ENCODE peak calls at places on chromosomes 6 and 20, in eight cellular contexts. One of them, this sample, is unnamed.

GRCh38 chr6:144411506-144412165 is 126.5 kb downstream of the UTRN start:
- DNase-seq in GM23248: peak
- DNase-seq in PC-3: peak
- DNase-seq in brain microvascular endothelial cell: no peak
- DNase-seq in nephron progenitor cell: no peak
- DNase-seq in COR-L47: no peak
- DNase-seq in NCI-H2081: no peak
- DNase-seq in hepatocyte: no peak
- DNase-seq in this sample: no peak

GRCh38 chr6:168053086-168053956 is 25.7 kb downstream of the FRMD1 start:
- DNase-seq in GM23248: no peak
- DNase-seq in COR-L47: no peak
- DNase-seq in brain microvascular endothelial cell: no peak
- DNase-seq in PC-3: no peak
- DNase-seq in nephron progenitor cell: no peak
- DNase-seq in NCI-H2081: no peak
- DNase-seq in hepatocyte: no peak
- DNase-seq in this sample: no peak

GRCh38 chr20:31972481-31973386 is 4.8 kb downstream of the XKR7 start:
- DNase-seq in hepatocyte: no peak
- DNase-seq in PC-3: no peak
- DNase-seq in NCI-H2081: no peak
- DNase-seq in nephron progenitor cell: peak
- DNase-seq in COR-L47: no peak
- DNase-seq in GM23248: peak
- DNase-seq in brain microvascular endothelial cell: peak
- DNase-seq in this sample: no peak

GRCh38 chr6:10891960-10892359 is 5.1 kb downstream of the SYCP2L start:
- DNase-seq in GM23248: no peak
- DNase-seq in brain microvascular endothelial cell: no peak
- DNase-seq in NCI-H2081: no peak
- DNase-seq in hepatocyte: no peak
- DNase-seq in PC-3: no peak
- DNase-seq in COR-L47: no peak
- DNase-seq in nephron progenitor cell: no peak
- DNase-seq in this sample: no peak

GRCh38 chr20:58160451-58161051 is 67.9 kb downstream of the ANKRD60 start:
- DNase-seq in COR-L47: no peak
- DNase-seq in PC-3: peak
- DNase-seq in nephron progenitor cell: no peak
- DNase-seq in NCI-H2081: no peak
- DNase-seq in hepatocyte: no peak
- DNase-seq in brain microvascular endothelial cell: peak
- DNase-seq in GM23248: peak
- DNase-seq in this sample: no peak

GRCh38 chr6:39765508-39766065 is 26.6 kb upstream of the DAAM2 start:
- DNase-seq in GM23248: no peak
- DNase-seq in NCI-H2081: no peak
- DNase-seq in COR-L47: no peak
- DNase-seq in nephron progenitor cell: no peak
- DNase-seq in hepatocyte: no peak
- DNase-seq in PC-3: no peak
- DNase-seq in brain microvascular endothelial cell: no peak
- DNase-seq in this sample: no peak

GRCh38 chr20:57663681-57664451 is 43.6 kb upstream of the ZBP1 start:
- DNase-seq in NCI-H2081: no peak
- DNase-seq in brain microvascular endothelial cell: no peak
- DNase-seq in nephron progenitor cell: peak
- DNase-seq in PC-3: no peak
- DNase-seq in GM23248: no peak
- DNase-seq in COR-L47: no peak
- DNase-seq in hepatocyte: no peak
- DNase-seq in this sample: no peak

GRCh38 chr20:38445402-38445801 is 10.3 kb upstream of the SNHG17 start:
- DNase-seq in brain microvascular endothelial cell: no peak
- DNase-seq in COR-L47: no peak
- DNase-seq in PC-3: no peak
- DNase-seq in NCI-H2081: no peak
- DNase-seq in nephron progenitor cell: no peak
- DNase-seq in hepatocyte: no peak
- DNase-seq in GM23248: no peak
- DNase-seq in this sample: no peak

GRCh38 chr6:155154158-155154830 is 109.5 kb upstream of the CLDN20 start:
- DNase-seq in GM23248: peak
- DNase-seq in hepatocyte: peak
- DNase-seq in PC-3: peak
- DNase-seq in NCI-H2081: peak
- DNase-seq in brain microvascular endothelial cell: peak
- DNase-seq in nephron progenitor cell: no peak
- DNase-seq in COR-L47: peak
- DNase-seq in this sample: peak

GRCh38 chr6:166764473-166765233 is 137.6 kb upstream of the RPS6KA2 start:
- DNase-seq in NCI-H2081: no peak
- DNase-seq in PC-3: no peak
- DNase-seq in COR-L47: no peak
- DNase-seq in hepatocyte: no peak
- DNase-seq in brain microvascular endothelial cell: no peak
- DNase-seq in GM23248: no peak
- DNase-seq in nephron progenitor cell: no peak
- DNase-seq in this sample: no peak

GRCh38 chr6:85669735-85670194 is 27.1 kb upstream of the SYNCRIP start:
- DNase-seq in PC-3: peak
- DNase-seq in NCI-H2081: no peak
- DNase-seq in nephron progenitor cell: no peak
- DNase-seq in hepatocyte: no peak
- DNase-seq in brain microvascular endothelial cell: peak
- DNase-seq in COR-L47: no peak
- DNase-seq in GM23248: peak
- DNase-seq in this sample: peak

GRCh38 chr6:40444307-40444706 is 142.9 kb downstream of the LRFN2 start:
- DNase-seq in PC-3: no peak
- DNase-seq in brain microvascular endothelial cell: no peak
- DNase-seq in nephron progenitor cell: no peak
- DNase-seq in NCI-H2081: no peak
- DNase-seq in hepatocyte: no peak
- DNase-seq in COR-L47: no peak
- DNase-seq in GM23248: no peak
- DNase-seq in this sample: no peak

GRCh38 chr6:139979021-139979721 is 604.7 kb upstream of the CITED2 start:
- DNase-seq in hepatocyte: no peak
- DNase-seq in COR-L47: no peak
- DNase-seq in brain microvascular endothelial cell: no peak
- DNase-seq in NCI-H2081: no peak
- DNase-seq in GM23248: no peak
- DNase-seq in PC-3: no peak
- DNase-seq in nephron progenitor cell: peak
- DNase-seq in this sample: no peak

GRCh38 chr6:169723991-169724553 is at the start of gene PHF10:
- DNase-seq in brain microvascular endothelial cell: no peak
- DNase-seq in COR-L47: no peak
- DNase-seq in PC-3: no peak
- DNase-seq in GM23248: peak
- DNase-seq in nephron progenitor cell: peak
- DNase-seq in NCI-H2081: no peak
- DNase-seq in hepatocyte: peak
- DNase-seq in this sample: no peak

GRCh38 chr6:44071670-44072451 is 55.4 kb downstream of the MRPL14 start:
- DNase-seq in GM23248: peak
- DNase-seq in PC-3: peak
- DNase-seq in COR-L47: no peak
- DNase-seq in brain microvascular endothelial cell: peak
- DNase-seq in hepatocyte: no peak
- DNase-seq in nephron progenitor cell: no peak
- DNase-seq in NCI-H2081: no peak
- DNase-seq in this sample: peak

GRCh38 chr6:113668712-113669408 is 188.3 kb upstream of the MARCKS start:
- DNase-seq in NCI-H2081: peak
- DNase-seq in PC-3: peak
- DNase-seq in COR-L47: peak
- DNase-seq in GM23248: no peak
- DNase-seq in nephron progenitor cell: no peak
- DNase-seq in brain microvascular endothelial cell: no peak
- DNase-seq in hepatocyte: no peak
- DNase-seq in this sample: no peak

GRCh38 chr20:52231230-52231746 is 39.7 kb upstream of the ZFP64 start:
- DNase-seq in nephron progenitor cell: no peak
- DNase-seq in COR-L47: no peak
- DNase-seq in GM23248: no peak
- DNase-seq in PC-3: peak
- DNase-seq in brain microvascular endothelial cell: no peak
- DNase-seq in hepatocyte: peak
- DNase-seq in NCI-H2081: no peak
- DNase-seq in this sample: no peak

GRCh38 chr6:46203388-46203787 is 32.6 kb upstream of the ENPP5 start:
- DNase-seq in COR-L47: no peak
- DNase-seq in nephron progenitor cell: no peak
- DNase-seq in hepatocyte: no peak
- DNase-seq in NCI-H2081: no peak
- DNase-seq in GM23248: peak
- DNase-seq in brain microvascular endothelial cell: no peak
- DNase-seq in PC-3: no peak
- DNase-seq in this sample: no peak

GRCh38 chr6:105429676-105430075 is 26.8 kb upstream of the PREP start:
- DNase-seq in PC-3: no peak
- DNase-seq in COR-L47: no peak
- DNase-seq in nephron progenitor cell: no peak
- DNase-seq in NCI-H2081: no peak
- DNase-seq in GM23248: peak
- DNase-seq in hepatocyte: no peak
- DNase-seq in brain microvascular endothelial cell: no peak
- DNase-seq in this sample: no peak

GRCh38 chr20:36849333-36850065 is 26.4 kb upstream of the TLDC2 start:
- DNase-seq in PC-3: no peak
- DNase-seq in NCI-H2081: no peak
- DNase-seq in GM23248: no peak
- DNase-seq in nephron progenitor cell: no peak
- DNase-seq in COR-L47: no peak
- DNase-seq in hepatocyte: no peak
- DNase-seq in brain microvascular endothelial cell: no peak
- DNase-seq in this sample: no peak

GRCh38 chr20:45701104-45701503 is 734 bp upstream of the WFDC13 start:
- DNase-seq in PC-3: no peak
- DNase-seq in nephron progenitor cell: no peak
- DNase-seq in GM23248: no peak
- DNase-seq in NCI-H2081: no peak
- DNase-seq in brain microvascular endothelial cell: no peak
- DNase-seq in COR-L47: no peak
- DNase-seq in hepatocyte: no peak
- DNase-seq in this sample: no peak

GRCh38 chr20:52015155-52015554 is 176.4 kb downstream of the ZFP64 start:
- DNase-seq in hepatocyte: no peak
- DNase-seq in PC-3: no peak
- DNase-seq in NCI-H2081: no peak
- DNase-seq in GM23248: no peak
- DNase-seq in nephron progenitor cell: no peak
- DNase-seq in COR-L47: no peak
- DNase-seq in brain microvascular endothelial cell: no peak
- DNase-seq in this sample: no peak

GRCh38 chr6:74534485-74535211 is 671.2 kb downstream of the COL12A1 start:
- DNase-seq in nephron progenitor cell: no peak
- DNase-seq in brain microvascular endothelial cell: peak
- DNase-seq in PC-3: peak
- DNase-seq in COR-L47: no peak
- DNase-seq in GM23248: peak
- DNase-seq in NCI-H2081: no peak
- DNase-seq in hepatocyte: peak
- DNase-seq in this sample: peak

GRCh38 chr6:30493643-30494250 is 4.4 kb downstream of the HLA-E start:
- DNase-seq in brain microvascular endothelial cell: no peak
- DNase-seq in PC-3: no peak
- DNase-seq in nephron progenitor cell: peak
- DNase-seq in hepatocyte: no peak
- DNase-seq in GM23248: no peak
- DNase-seq in COR-L47: no peak
- DNase-seq in NCI-H2081: no peak
- DNase-seq in this sample: no peak

GRCh38 chr6:113858067-113858604 is 991 bp downstream of the MARCKS start:
- DNase-seq in COR-L47: peak
- DNase-seq in NCI-H2081: peak
- DNase-seq in brain microvascular endothelial cell: peak
- DNase-seq in PC-3: peak
- DNase-seq in GM23248: peak
- DNase-seq in hepatocyte: peak
- DNase-seq in nephron progenitor cell: peak
- DNase-seq in this sample: peak

GRCh38 chr20:48808382-48809034 is 19.3 kb downstream of the PREX1 start:
- DNase-seq in hepatocyte: no peak
- DNase-seq in nephron progenitor cell: no peak
- DNase-seq in PC-3: peak
- DNase-seq in COR-L47: no peak
- DNase-seq in NCI-H2081: no peak
- DNase-seq in brain microvascular endothelial cell: no peak
- DNase-seq in GM23248: no peak
- DNase-seq in this sample: no peak

GRCh38 chr6:145015739-145016558 is 719.4 kb downstream of the EPM2A start:
- DNase-seq in nephron progenitor cell: no peak
- DNase-seq in COR-L47: no peak
- DNase-seq in hepatocyte: peak
- DNase-seq in brain microvascular endothelial cell: peak
- DNase-seq in NCI-H2081: no peak
- DNase-seq in GM23248: peak
- DNase-seq in PC-3: peak
- DNase-seq in this sample: peak

GRCh38 chr6:3388786-3389185 is 68.1 kb downstream of the SLC22A23 start:
- DNase-seq in PC-3: no peak
- DNase-seq in nephron progenitor cell: no peak
- DNase-seq in NCI-H2081: no peak
- DNase-seq in GM23248: no peak
- DNase-seq in hepatocyte: no peak
- DNase-seq in brain microvascular endothelial cell: no peak
- DNase-seq in COR-L47: no peak
- DNase-seq in this sample: no peak

GRCh38 chr6:106002005-106002404 is 84.1 kb upstream of the PRDM1 start:
- DNase-seq in PC-3: no peak
- DNase-seq in hepatocyte: no peak
- DNase-seq in brain microvascular endothelial cell: no peak
- DNase-seq in COR-L47: no peak
- DNase-seq in nephron progenitor cell: no peak
- DNase-seq in GM23248: no peak
- DNase-seq in NCI-H2081: no peak
- DNase-seq in this sample: no peak

GRCh38 chr20:45826381-45827019 is 612 bp downstream of the TNNC2 start:
- DNase-seq in nephron progenitor cell: no peak
- DNase-seq in hepatocyte: no peak
- DNase-seq in PC-3: no peak
- DNase-seq in COR-L47: no peak
- DNase-seq in GM23248: peak
- DNase-seq in brain microvascular endothelial cell: peak
- DNase-seq in NCI-H2081: no peak
- DNase-seq in this sample: no peak

GRCh38 chr6:14031516-14031915 is 86.1 kb upstream of the CD83 start:
- DNase-seq in NCI-H2081: no peak
- DNase-seq in brain microvascular endothelial cell: no peak
- DNase-seq in PC-3: no peak
- DNase-seq in COR-L47: no peak
- DNase-seq in hepatocyte: no peak
- DNase-seq in nephron progenitor cell: no peak
- DNase-seq in GM23248: peak
- DNase-seq in this sample: peak

GRCh38 chr6:55175078-55175777 is 913 bp downstream of the HCRTR2 start:
- DNase-seq in brain microvascular endothelial cell: no peak
- DNase-seq in COR-L47: no peak
- DNase-seq in PC-3: no peak
- DNase-seq in NCI-H2081: no peak
- DNase-seq in hepatocyte: no peak
- DNase-seq in nephron progenitor cell: peak
- DNase-seq in GM23248: no peak
- DNase-seq in this sample: no peak

GRCh38 chr6:15434263-15434662 is 188.4 kb downstream of the JARID2 start:
- DNase-seq in GM23248: no peak
- DNase-seq in hepatocyte: no peak
- DNase-seq in brain microvascular endothelial cell: no peak
- DNase-seq in nephron progenitor cell: no peak
- DNase-seq in NCI-H2081: no peak
- DNase-seq in COR-L47: no peak
- DNase-seq in PC-3: no peak
- DNase-seq in this sample: peak

GRCh38 chr20:16810216-16810615 is 62.1 kb downstream of the OTOR start:
- DNase-seq in PC-3: peak
- DNase-seq in COR-L47: no peak
- DNase-seq in GM23248: no peak
- DNase-seq in nephron progenitor cell: no peak
- DNase-seq in brain microvascular endothelial cell: no peak
- DNase-seq in NCI-H2081: no peak
- DNase-seq in hepatocyte: no peak
- DNase-seq in this sample: no peak